ENCODE peak calls at places on chromosomes 7 and 10, in six cellular contexts. One of them, this sample, is unnamed.

GRCh38 chr7:101486056-101486763 is 123.5 kb downstream of the COL26A1 start:
- DNase-seq in mesenchymal stem cell: no peak
- DNase-seq in H1: peak
- DNase-seq in trophoblast cell: peak
- DNase-seq in H9: peak
- DNase-seq in IMR-90: no peak
- DNase-seq in this sample: no peak

GRCh38 chr10:79314761-79315601 is 32.3 kb upstream of the PPIF start:
- DNase-seq in mesenchymal stem cell: no peak
- DNase-seq in H1: no peak
- DNase-seq in H9: no peak
- DNase-seq in IMR-90: no peak
- DNase-seq in trophoblast cell: no peak
- DNase-seq in this sample: no peak

GRCh38 chr10:49628599-49628998 is 14.8 kb downstream of the CHAT start:
- DNase-seq in H1: no peak
- DNase-seq in H9: no peak
- DNase-seq in trophoblast cell: no peak
- DNase-seq in IMR-90: no peak
- DNase-seq in mesenchymal stem cell: no peak
- DNase-seq in this sample: no peak

GRCh38 chr7:30347226-30348082 is 63.1 kb downstream of the ZNRF2 start:
- DNase-seq in IMR-90: peak
- DNase-seq in trophoblast cell: no peak
- DNase-seq in H9: no peak
- DNase-seq in mesenchymal stem cell: no peak
- DNase-seq in H1: no peak
- DNase-seq in this sample: no peak

GRCh38 chr7:32347244-32347828 is 142.8 kb downstream of the LSM5 start:
- DNase-seq in H9: no peak
- DNase-seq in mesenchymal stem cell: peak
- DNase-seq in IMR-90: no peak
- DNase-seq in H1: peak
- DNase-seq in trophoblast cell: peak
- DNase-seq in this sample: peak

GRCh38 chr10:72084094-72084459 is 4.3 kb downstream of the SPOCK2 start:
- DNase-seq in IMR-90: no peak
- DNase-seq in H1: no peak
- DNase-seq in H9: no peak
- DNase-seq in mesenchymal stem cell: no peak
- DNase-seq in trophoblast cell: no peak
- DNase-seq in this sample: no peak

GRCh38 chr10:67794909-67795460 is 43.0 kb downstream of the DNAJC12 start:
- DNase-seq in trophoblast cell: no peak
- DNase-seq in IMR-90: no peak
- DNase-seq in mesenchymal stem cell: no peak
- DNase-seq in H9: no peak
- DNase-seq in H1: no peak
- DNase-seq in this sample: peak

GRCh38 chr7:47227762-47228177 is 354.1 kb downstream of the TNS3 start:
- DNase-seq in H1: no peak
- DNase-seq in IMR-90: peak
- DNase-seq in trophoblast cell: peak
- DNase-seq in H9: no peak
- DNase-seq in mesenchymal stem cell: peak
- DNase-seq in this sample: no peak

GRCh38 chr7:43625453-43625852 is 42.5 kb downstream of the STK17A start:
- DNase-seq in trophoblast cell: no peak
- DNase-seq in H1: no peak
- DNase-seq in H9: no peak
- DNase-seq in IMR-90: no peak
- DNase-seq in mesenchymal stem cell: peak
- DNase-seq in this sample: no peak

GRCh38 chr10:57905866-57906265 is 361.8 kb downstream of the IPMK start:
- DNase-seq in H1: no peak
- DNase-seq in H9: no peak
- DNase-seq in IMR-90: no peak
- DNase-seq in trophoblast cell: no peak
- DNase-seq in mesenchymal stem cell: no peak
- DNase-seq in this sample: peak

GRCh38 chr10:71998119-71998839 is 34.1 kb downstream of the CHST3 start:
- DNase-seq in IMR-90: no peak
- DNase-seq in H9: no peak
- DNase-seq in trophoblast cell: no peak
- DNase-seq in mesenchymal stem cell: no peak
- DNase-seq in H1: no peak
- DNase-seq in this sample: no peak

GRCh38 chr10:47451275-47451997 is 32.5 kb downstream of the ANXA8 start:
- DNase-seq in trophoblast cell: no peak
- DNase-seq in mesenchymal stem cell: no peak
- DNase-seq in H1: no peak
- DNase-seq in H9: peak
- DNase-seq in IMR-90: no peak
- DNase-seq in this sample: no peak

GRCh38 chr7:50687575-50688261 is 95.0 kb downstream of the GRB10 start:
- DNase-seq in IMR-90: peak
- DNase-seq in H9: no peak
- DNase-seq in H1: no peak
- DNase-seq in mesenchymal stem cell: no peak
- DNase-seq in trophoblast cell: no peak
- DNase-seq in this sample: no peak

GRCh38 chr7:43612599-43613589 is 30.0 kb downstream of the STK17A start:
- DNase-seq in mesenchymal stem cell: peak
- DNase-seq in trophoblast cell: no peak
- DNase-seq in H9: no peak
- DNase-seq in H1: no peak
- DNase-seq in IMR-90: peak
- DNase-seq in this sample: no peak

GRCh38 chr10:8213735-8214134 is 159.2 kb downstream of the GATA3 start:
- DNase-seq in H9: no peak
- DNase-seq in mesenchymal stem cell: no peak
- DNase-seq in H1: no peak
- DNase-seq in IMR-90: no peak
- DNase-seq in trophoblast cell: no peak
- DNase-seq in this sample: no peak

GRCh38 chr10:8211631-8212030 is 157.1 kb downstream of the GATA3 start:
- DNase-seq in H1: no peak
- DNase-seq in mesenchymal stem cell: no peak
- DNase-seq in IMR-90: no peak
- DNase-seq in H9: no peak
- DNase-seq in trophoblast cell: peak
- DNase-seq in this sample: no peak

GRCh38 chr10:8221481-8221880 is 167.0 kb downstream of the GATA3 start:
- DNase-seq in H9: no peak
- DNase-seq in H1: no peak
- DNase-seq in trophoblast cell: no peak
- DNase-seq in mesenchymal stem cell: no peak
- DNase-seq in IMR-90: no peak
- DNase-seq in this sample: no peak

GRCh38 chr10:8214587-8214986 is 160.1 kb downstream of the GATA3 start:
- DNase-seq in H1: no peak
- DNase-seq in mesenchymal stem cell: no peak
- DNase-seq in H9: no peak
- DNase-seq in trophoblast cell: peak
- DNase-seq in IMR-90: no peak
- DNase-seq in this sample: no peak

DNA sequence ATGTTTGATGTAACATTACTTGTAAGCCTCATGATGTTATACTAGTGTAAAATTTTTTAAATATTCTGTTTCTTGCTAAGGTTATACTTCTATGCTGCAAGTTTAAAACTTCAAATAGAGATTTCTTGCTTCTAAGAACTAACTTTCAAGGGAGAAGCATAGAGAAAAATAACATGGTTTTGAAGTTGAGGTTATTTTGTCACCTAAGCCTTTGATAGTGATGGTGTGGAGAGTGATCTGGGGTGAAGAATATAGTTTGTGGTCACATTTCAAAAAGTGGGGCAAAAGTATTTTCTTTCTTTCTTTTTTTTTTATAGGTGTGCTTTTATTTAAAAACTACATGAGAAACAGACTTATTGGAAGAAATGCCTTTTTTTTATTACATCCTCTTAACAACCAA is 162.4 kb downstream of the GATA3 start:
- DNase-seq in H9: no peak
- DNase-seq in IMR-90: no peak
- DNase-seq in mesenchymal stem cell: no peak
- DNase-seq in trophoblast cell: no peak
- DNase-seq in H1: no peak
- DNase-seq in this sample: no peak
- H2AFZ ChIP-seq in H9: no peak
- H2AFZ ChIP-seq in IMR-90: no peak
- H2AFZ ChIP-seq in mesenchymal stem cell: no peak
- H2AFZ ChIP-seq in trophoblast cell: no peak
- H2AFZ ChIP-seq in H1: no peak
- H2AFZ ChIP-seq in this sample: no peak

DNA sequence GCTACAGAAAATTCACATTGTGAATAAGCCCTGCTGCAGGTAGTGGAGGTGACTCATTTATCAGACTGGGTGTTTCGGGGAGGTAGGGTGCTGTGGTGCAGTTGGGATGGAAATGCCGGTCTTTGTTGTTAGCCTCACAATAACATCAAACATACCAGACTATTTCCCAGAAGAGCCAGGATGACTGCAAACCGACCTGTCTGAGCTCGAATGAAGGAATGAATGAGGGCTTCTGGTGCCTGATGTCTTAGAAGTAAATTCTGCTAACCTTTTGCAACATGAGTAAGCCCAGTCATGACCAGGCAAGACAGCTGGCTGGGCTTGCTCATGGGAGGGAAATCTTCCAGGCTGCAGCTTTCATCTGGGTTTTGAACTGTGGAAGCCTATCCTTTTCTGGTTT is 2.4 kb upstream of the VDAC2 start:
- DNase-seq in IMR-90: peak
- DNase-seq in H9: no peak
- DNase-seq in trophoblast cell: peak
- DNase-seq in H1: no peak
- DNase-seq in mesenchymal stem cell: peak
- DNase-seq in this sample: no peak
- H3K4ac ChIP-seq in IMR-90: peak
- H3K4ac ChIP-seq in H9: no peak
- H3K4ac ChIP-seq in trophoblast cell: no peak
- H3K4ac ChIP-seq in H1: no peak
- H3K4ac ChIP-seq in mesenchymal stem cell: peak
- H3K4ac ChIP-seq in this sample: no peak

DNA sequence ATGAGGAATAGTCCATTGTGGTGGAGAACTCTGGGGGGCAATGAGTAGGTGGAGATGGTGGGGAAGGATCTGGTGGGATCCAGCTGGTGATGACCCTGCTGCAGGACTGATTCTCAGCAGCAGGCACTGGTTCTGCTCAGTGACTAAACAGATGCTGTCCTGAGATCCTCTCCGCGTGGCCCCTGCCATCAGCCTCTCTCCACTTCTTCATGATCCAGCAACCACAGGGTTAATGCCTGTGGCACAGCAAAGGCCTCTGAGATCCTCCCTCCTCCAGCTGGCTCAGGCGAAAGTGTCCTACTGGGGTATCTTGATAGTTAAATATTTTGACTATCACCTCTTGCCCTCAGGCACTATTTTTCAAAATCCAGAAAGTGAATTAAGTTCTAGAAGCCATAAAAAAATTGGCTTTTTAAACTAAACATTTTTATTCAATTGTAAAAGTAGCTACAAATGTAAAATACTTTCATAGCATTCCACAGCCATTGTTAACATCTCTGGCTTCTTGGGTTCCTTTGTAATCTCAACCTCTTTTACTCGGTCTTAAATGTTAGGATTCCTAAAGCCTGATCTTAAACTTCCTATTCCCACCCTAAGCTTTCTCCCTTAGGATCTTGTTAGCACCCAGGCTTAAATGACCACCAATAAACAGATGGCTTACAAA is 13.1 kb downstream of the PLAU start:
- DNase-seq in mesenchymal stem cell: no peak
- DNase-seq in H1: no peak
- DNase-seq in trophoblast cell: no peak
- DNase-seq in IMR-90: no peak
- DNase-seq in H9: no peak
- DNase-seq in this sample: no peak
- H2AFZ ChIP-seq in mesenchymal stem cell: no peak
- H2AFZ ChIP-seq in H1: peak
- H2AFZ ChIP-seq in trophoblast cell: no peak
- H2AFZ ChIP-seq in IMR-90: no peak
- H2AFZ ChIP-seq in H9: no peak
- H2AFZ ChIP-seq in this sample: peak

DNA sequence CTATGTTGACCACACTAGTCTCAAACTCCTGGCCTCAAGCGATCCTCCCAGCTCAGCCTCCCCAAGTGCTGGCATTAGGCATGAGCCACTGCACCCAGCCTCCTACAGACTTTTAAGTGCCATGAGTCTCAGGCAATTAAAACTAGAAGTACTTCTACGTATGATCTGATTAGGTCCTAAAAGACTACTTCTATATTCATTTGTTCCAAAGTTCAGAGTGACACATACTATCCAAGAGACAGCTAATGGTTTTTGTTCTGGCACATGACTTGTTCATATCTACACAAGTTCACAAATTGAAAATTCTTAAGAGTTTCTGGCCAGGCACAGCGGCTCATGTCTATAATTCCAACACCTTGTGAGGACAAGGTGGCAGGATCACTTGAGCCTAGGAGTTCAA is 11.7 kb downstream of the ARHGAP19 start:
- DNase-seq in H1: no peak
- DNase-seq in trophoblast cell: no peak
- DNase-seq in mesenchymal stem cell: no peak
- DNase-seq in IMR-90: no peak
- DNase-seq in H9: no peak
- DNase-seq in this sample: no peak
- H3K4ac ChIP-seq in H1: no peak
- H3K4ac ChIP-seq in trophoblast cell: no peak
- H3K4ac ChIP-seq in mesenchymal stem cell: no peak
- H3K4ac ChIP-seq in IMR-90: no peak
- H3K4ac ChIP-seq in H9: no peak
- H3K4ac ChIP-seq in this sample: no peak

GRCh38 chr10:123583639-123584418 is 82.3 kb upstream of the GPR26 start:
- DNase-seq in H9: peak
- DNase-seq in H1: peak
- DNase-seq in mesenchymal stem cell: peak
- DNase-seq in trophoblast cell: peak
- DNase-seq in IMR-90: peak
- DNase-seq in this sample: peak
- H2AFZ ChIP-seq in H9: peak
- H2AFZ ChIP-seq in H1: peak
- H2AFZ ChIP-seq in mesenchymal stem cell: no peak
- H2AFZ ChIP-seq in trophoblast cell: no peak
- H2AFZ ChIP-seq in IMR-90: no peak
- H2AFZ ChIP-seq in this sample: no peak